ENCODE peak calls at places on chromosomes 3 and 15, in eight cellular contexts. I is mesendoderm, K is hepatocyte, B is neural progenitor cell, A is DND-41, T is fibroblast of lung, G is OCI-LY7, C is GM23248. N is an unnamed sample. For H3K79me2, the result is how much of the 10 kb centered on the place peaks cover.

GRCh38 chr15:56901931-56902330 is 16.5 kb upstream of the TCF12 start:
- DNase-seq in K (no peak), A (no peak), I (no peak), T (no peak), G (no peak), B (no peak), C (no peak), N (no peak)

GRCh38 chr3:57007513-57008415 is 52.7 kb upstream of the SPATA12 start:
- DNase-seq in K (peak), T (peak), A (peak), G (no peak), C (peak), B (no peak), I (peak), N (no peak)

GRCh38 chr3:96354742-96355141 is 459.7 kb upstream of the EPHA6 start:
- DNase-seq in G (no peak), B (no peak), C (no peak), A (no peak), I (no peak), T (no peak), K (no peak), N (no peak)

GRCh38 chr3:41716391-41716910 is 245.5 kb downstream of the ULK4 start:
- DNase-seq in I (no peak), C (peak), G (no peak), A (no peak), T (peak), B (no peak), K (peak), N (no peak)

GRCh38 chr15:31448635-31448979 is 122.0 kb downstream of the KLF13 start:
- DNase-seq in B (no peak), C (no peak), A (no peak), K (no peak), G (no peak), I (no peak), T (no peak), N (no peak)

GRCh38 chr3:42014443-42014945 is 52.6 kb upstream of the ULK4 start:
- DNase-seq in A (no peak), G (peak), C (peak), B (peak), T (peak), K (no peak), I (peak), N (no peak)

GRCh38 chr15:46229263-46229662 is 594.4 kb downstream of the SQOR start:
- DNase-seq in G (no peak), I (no peak), B (no peak), A (no peak), T (no peak), K (no peak), C (no peak), N (no peak)

GRCh38 chr15:63763476-63764123 is 70.1 kb downstream of the HERC1 start:
- DNase-seq in T (no peak), K (no peak), A (no peak), B (no peak), I (no peak), C (peak), G (no peak), N (no peak)

GRCh38 chr3:60841355-60841754 is 409.9 kb downstream of the FHIT start:
- DNase-seq in G (no peak), I (peak), K (peak), T (peak), A (no peak), C (no peak), B (no peak), N (no peak)

GRCh38 chr3:142815803-142816202 is 73.1 kb downstream of the PCOLCE2 start:
- DNase-seq in C (no peak), G (no peak), A (no peak), T (no peak), I (no peak), B (no peak), K (no peak), N (no peak)

GRCh38 chr3:100277255-100277800 is 16.5 kb downstream of the TBC1D23 start:
- DNase-seq in A (no peak), B (no peak), I (no peak), C (no peak), T (no peak), K (no peak), G (no peak), N (no peak)

GRCh38 chr3:171001957-171002694 is 24.4 kb downstream of the SLC2A2 start:
- DNase-seq in T (peak), A (no peak), C (peak), K (peak), I (no peak), G (no peak), B (no peak), N (no peak)

GRCh38 chr15:43390723-43391122 is 19.8 kb downstream of the TUBGCP4 start:
- DNase-seq in C (peak), T (peak), B (no peak), A (no peak), K (no peak), G (no peak), I (no peak), N (no peak)

GRCh38 chr3:133568294-133569014 is 5.0 kb upstream of the CDV3 start:
- DNase-seq in I (peak), B (no peak), T (peak), C (peak), G (no peak), K (peak), A (no peak), N (no peak)

GRCh38 chr15:63035977-63036376 is 6.6 kb upstream of the TPM1 start:
- DNase-seq in C (no peak), T (no peak), K (no peak), A (no peak), I (no peak), B (no peak), G (no peak), N (no peak)

GRCh38 chr3:37855363-37855970 is 6.2 kb upstream of the CTDSPL start:
- DNase-seq in K (peak), C (peak), T (peak), G (peak), I (peak), B (peak), A (peak), N (peak)

GRCh38 chr3:133799794-133800585 is 5.6 kb upstream of the SRPRB start:
- DNase-seq in C (peak), G (peak), I (no peak), T (no peak), B (no peak), K (peak), A (no peak), N (no peak)

GRCh38 chr15:79896131-79896633 is 632 bp downstream of the MTHFS start:
- DNase-seq in T (no peak), C (peak), A (no peak), K (peak), G (no peak), I (no peak), B (peak), N (no peak)

GRCh38 chr3:42117175-42118008 is 26.2 kb downstream of the TRAK1 start:
- DNase-seq in A (peak), I (peak), K (peak), T (peak), G (peak), C (peak), B (peak), N (peak)

GRCh38 chr3:30611613-30612421 is 5.4 kb downstream of the TGFBR2 start:
- DNase-seq in C (peak), T (no peak), B (no peak), I (peak), K (no peak), G (peak), A (peak), N (no peak)

GRCh38 chr3:193830791-193831191 is 237.8 kb downstream of the OPA1 start:
- DNase-seq in A (peak), K (no peak), G (no peak), B (no peak), I (no peak), C (no peak), T (no peak), N (no peak)

DNA sequence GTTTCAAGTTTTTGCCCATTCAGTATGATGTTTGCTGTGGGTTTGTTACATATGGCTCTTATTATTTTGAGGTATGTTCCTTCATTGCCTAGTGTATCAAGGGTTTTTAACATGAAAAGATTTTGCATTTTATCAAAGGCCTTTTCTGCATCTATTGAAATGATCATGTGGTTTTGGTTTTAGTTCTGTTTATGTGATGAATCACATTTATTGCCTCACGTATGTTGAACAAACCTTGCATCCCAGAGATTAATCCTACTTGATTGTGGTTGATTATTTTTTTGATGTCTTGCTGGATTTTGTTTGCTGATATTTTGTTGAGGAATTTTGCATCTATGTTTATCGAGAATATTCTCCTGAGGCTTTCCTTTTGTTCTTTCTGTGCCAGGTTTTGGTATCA is 39.4 kb downstream of the TMCO5A start:
- DNase-seq in G (no peak), B (no peak), T (peak), A (no peak), I (no peak), C (peak), K (no peak), N (no peak)
- H3K79me2 ChIP-seq in G (under half), B (under half), T (under half), A (under half), I (under half), C (under half), K (under half), N (under half)

DNA sequence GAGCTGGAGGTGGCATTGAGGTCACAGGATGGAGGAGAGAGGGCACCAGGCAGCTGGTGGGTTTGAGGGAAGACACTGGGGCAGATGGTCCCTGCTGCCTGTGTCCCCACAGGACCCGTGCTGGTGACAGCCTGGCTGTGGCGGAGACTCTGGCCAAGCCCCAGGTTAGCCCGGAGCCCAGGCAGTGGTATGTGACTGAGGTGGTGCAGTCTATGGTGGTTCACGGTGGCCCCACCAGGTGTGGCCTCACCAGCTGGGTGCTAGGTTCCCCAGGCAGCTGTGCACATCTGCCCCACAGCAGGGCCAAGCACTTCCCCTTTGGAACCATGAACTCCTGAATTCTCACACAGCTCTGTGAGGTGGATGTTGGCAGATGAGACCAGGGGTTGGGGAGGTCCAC is 15.4 kb downstream of the PLXNA1 start:
- DNase-seq in A (no peak), T (no peak), I (no peak), B (no peak), G (no peak), K (no peak), C (no peak), N (no peak)
- H3K79me2 ChIP-seq in A (under half), T (under half), I (under half), B (half or more), G (under half), K (under half), C (half or more), N (under half)

GRCh38 chr3:62803276-62803675 is 71.9 kb downstream of the CADPS start:
- DNase-seq in K (no peak), A (no peak), I (peak), T (no peak), B (no peak), G (peak), C (no peak), N (no peak)
- H3K79me2 ChIP-seq in K (under half), A (under half), I (under half), T (under half), B (under half), G (under half), C (under half), N (under half)

GRCh38 chr3:34213481-34213880 is 415.1 kb downstream of the PDCD6IP start:
- DNase-seq in C (no peak), T (no peak), G (no peak), I (peak), A (no peak), K (peak), B (peak), N (no peak)

GRCh38 chr3:34216713-34217346 is 418.4 kb downstream of the PDCD6IP start:
- DNase-seq in I (no peak), B (no peak), T (no peak), A (no peak), G (no peak), K (no peak), C (no peak), N (no peak)

GRCh38 chr3:34207826-34208225 is 409.4 kb downstream of the PDCD6IP start:
- DNase-seq in C (no peak), K (no peak), I (no peak), A (no peak), B (no peak), G (no peak), T (no peak), N (no peak)

GRCh38 chr3:34212671-34213070 is 414.2 kb downstream of the PDCD6IP start:
- DNase-seq in K (peak), A (no peak), B (peak), I (no peak), T (peak), C (peak), G (no peak), N (no peak)

GRCh38 chr3:34212175-34212574 is 413.7 kb downstream of the PDCD6IP start:
- DNase-seq in C (no peak), G (no peak), B (no peak), K (no peak), T (no peak), A (no peak), I (no peak), N (no peak)
- H3K79me2 ChIP-seq in C (under half), G (under half), B (under half), K (under half), T (under half), A (under half), I (under half), N (under half)

DNA sequence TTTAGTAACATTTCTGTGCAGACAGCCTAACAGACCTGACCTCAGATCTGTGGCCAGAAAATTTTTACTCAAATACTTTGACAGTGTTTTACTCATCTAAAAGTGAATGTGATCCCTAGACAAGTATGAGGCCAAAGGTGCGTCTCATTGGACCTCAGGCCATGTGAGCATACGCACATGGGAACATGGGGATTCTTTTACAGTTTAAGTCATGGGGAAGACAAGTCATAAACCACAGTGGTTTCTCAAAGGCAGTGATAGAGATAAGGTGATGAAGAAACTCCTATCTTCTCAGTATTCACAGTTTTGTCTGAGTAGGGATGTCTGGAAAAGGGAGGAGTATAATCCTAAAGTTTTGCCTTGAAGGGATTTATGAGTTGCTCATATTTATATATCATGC is 173.8 kb downstream of the FNDC3B start:
- DNase-seq in A (no peak), T (peak), I (no peak), C (peak), B (no peak), K (peak), G (no peak), N (no peak)
- H3K79me2 ChIP-seq in A (under half), T (under half), I (under half), C (half or more), B (under half), K (half or more), G (under half), N (under half)

DNA sequence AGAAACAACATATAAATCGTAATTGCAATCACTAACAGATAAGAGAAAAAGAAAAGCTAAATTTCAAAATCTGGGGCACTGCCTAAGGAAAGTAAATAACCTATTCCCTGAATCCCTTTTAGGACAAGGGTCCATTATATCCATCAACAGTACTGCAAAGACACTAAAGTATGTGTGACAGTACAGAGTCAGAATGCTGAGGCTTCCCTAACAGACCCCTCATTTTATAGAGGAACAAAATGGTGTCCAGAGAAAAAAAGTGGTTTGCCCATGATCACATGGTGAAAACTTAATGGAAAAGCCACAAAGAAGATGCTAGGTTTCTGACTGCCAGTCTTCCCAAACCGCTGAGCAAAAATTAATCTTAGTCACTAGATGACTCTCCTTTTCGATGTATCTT is 93.8 kb downstream of the DHX30 start:
- DNase-seq in I (no peak), G (no peak), K (no peak), T (no peak), B (no peak), A (no peak), C (no peak), N (no peak)
- H3K79me2 ChIP-seq in I (under half), G (under half), K (under half), T (under half), B (under half), A (under half), C (half or more), N (under half)

DNA sequence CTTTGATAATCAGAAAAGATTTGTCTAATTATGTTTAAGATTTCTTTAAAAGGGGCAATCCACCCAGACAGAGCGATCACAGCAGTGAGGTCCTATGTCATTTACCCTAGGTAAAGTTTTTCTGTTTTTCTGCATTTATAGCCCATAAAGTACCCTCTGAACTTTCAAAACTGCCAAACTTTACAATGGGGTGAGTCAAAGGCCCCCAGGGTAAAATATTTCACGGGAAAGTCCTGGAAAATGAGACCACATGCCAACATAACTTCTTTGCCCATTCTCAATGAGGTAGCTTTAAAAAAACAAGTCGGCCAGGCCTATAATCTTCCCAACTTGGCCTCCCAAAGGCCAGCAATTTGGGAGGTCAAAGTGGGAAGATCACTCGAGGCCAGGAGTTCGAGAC is 53.0 kb downstream of the SUCLG2 start:
- DNase-seq in K (no peak), I (no peak), G (no peak), C (no peak), A (no peak), T (no peak), B (no peak), N (no peak)
- H3K79me2 ChIP-seq in K (under half), I (under half), G (under half), C (under half), A (under half), T (under half), B (under half), N (under half)

DNA sequence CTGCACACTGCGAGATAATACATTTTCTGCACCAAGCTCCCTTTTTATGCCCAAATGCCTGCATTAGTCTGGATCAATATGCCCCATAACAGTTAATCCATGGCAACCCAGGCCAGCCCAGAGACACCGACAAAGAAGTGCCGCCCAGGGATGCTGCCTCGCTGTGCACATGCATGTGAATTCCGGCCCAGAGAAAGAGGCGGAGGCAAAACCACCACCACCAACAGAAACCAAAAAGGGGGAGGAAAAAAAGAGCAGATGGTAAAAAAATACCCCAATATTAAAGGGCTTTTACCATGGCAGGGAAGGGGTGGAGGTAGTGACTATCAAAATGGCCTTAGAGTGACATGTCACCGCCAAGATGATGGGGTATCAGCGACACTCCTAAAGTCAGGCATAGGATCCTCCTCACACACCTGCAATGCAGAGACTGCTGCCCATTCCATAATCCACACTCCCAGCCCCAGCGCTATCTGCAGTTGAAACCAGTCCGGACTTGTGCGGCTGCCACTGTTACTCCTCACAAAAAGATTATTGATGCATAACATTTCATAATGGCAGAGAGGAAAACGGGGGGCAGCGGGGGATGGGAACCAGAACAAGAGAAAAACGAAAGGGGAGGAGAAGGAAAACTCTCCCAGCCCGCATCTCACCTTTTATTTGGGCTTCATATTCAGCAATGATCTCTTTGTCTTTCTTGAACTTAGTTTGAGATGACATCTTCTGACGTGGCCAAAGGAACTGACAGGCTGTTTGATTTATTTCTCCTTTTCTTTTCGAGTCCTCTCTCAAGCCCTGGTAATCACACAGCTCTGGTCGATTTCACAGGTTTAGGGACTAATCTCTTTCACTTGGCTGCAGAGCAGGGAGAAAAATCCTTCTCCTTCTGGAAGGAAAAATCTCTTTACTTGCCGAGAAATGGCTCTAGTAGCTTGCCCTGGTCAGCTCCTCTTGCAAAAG is 934 bp downstream of the SRGAP3 start:
- DNase-seq in I (peak), T (no peak), G (no peak), A (no peak), B (peak), C (peak), K (no peak), N (peak)
- H3K79me2 ChIP-seq in I (under half), T (under half), G (under half), A (under half), B (under half), C (under half), K (under half), N (under half)

GRCh38 chr3:16998236-16998923 is 113.6 kb downstream of the PLCL2 start:
- DNase-seq in B (no peak), A (no peak), C (no peak), K (no peak), T (peak), I (no peak), G (no peak), N (no peak)
- H3K79me2 ChIP-seq in B (half or more), A (under half), C (under half), K (under half), T (under half), I (under half), G (under half), N (under half)